ENCODE peak calls at places on chromosomes 12 and 14, in five cellular contexts. Q, X, V, R and W are unnamed samples.

GRCh38 chr12:11171953-11172675 is 1.1 kb downstream of the SMIM10L1 start:
- DNase-seq in Q (no peak), X (peak; percentile 38), V (no peak), R (peak; percentile 45), W (peak; percentile 38)

GRCh38 chr14:44846232-44846824 is 115.4 kb downstream of the KLHL28 start:
- DNase-seq in Q (no peak), X (peak; percentile 72), V (peak; percentile 14), R (peak; percentile 55), W (peak; percentile 19)

GRCh38 chr12:91766454-91766853 is 379.2 kb downstream of the BTG1 start:
- DNase-seq in Q (no peak), X (no peak), V (no peak), R (no peak), W (no peak)

GRCh38 chr12:109744991-109745942 is 31.6 kb downstream of the FAM222A start:
- DNase-seq in Q (no peak), X (peak; percentile 5), V (no peak), R (peak; percentile 39), W (no peak)

GRCh38 chr12:3724096-3724805 is 28.7 kb downstream of the CRACR2A start:
- DNase-seq in Q (no peak), X (no peak), V (no peak), R (no peak), W (no peak)

GRCh38 chr14:49189381-49189780 is 396.8 kb downstream of the RPS29 start:
- DNase-seq in Q (no peak), X (no peak), V (no peak), R (peak; percentile 1), W (no peak)

GRCh38 chr14:76923422-76924362 is 97.5 kb downstream of the LRRC74A start:
- DNase-seq in Q (no peak), X (no peak), V (no peak), R (no peak), W (no peak)

GRCh38 chr12:40853221-40853620 is 161.0 kb downstream of the CNTN1 start:
- DNase-seq in Q (no peak), X (no peak), V (no peak), R (no peak), W (no peak)

GRCh38 chr12:6735448-6736191 is 11.8 kb downstream of the COPS7A start:
- DNase-seq in Q (no peak), X (peak; percentile 72), V (peak; percentile 42), R (peak; percentile 57), W (peak; percentile 56)

GRCh38 chr12:106139422-106140141 is 828 bp upstream of the NUAK1 start:
- DNase-seq in Q (no peak), X (peak; percentile 69), V (peak; percentile 55), R (peak; percentile 88), W (peak; percentile 79)

GRCh38 chr12:107415834-107416233 is 269.8 kb upstream of the PWP1 start:
- DNase-seq in Q (no peak), X (no peak), V (no peak), R (peak; percentile 98), W (peak; percentile 97)

GRCh38 chr12:104083769-104084475 is 19.6 kb downstream of the HCFC2 start:
- DNase-seq in Q (no peak), X (no peak), V (no peak), R (no peak), W (no peak)

GRCh38 chr14:63650336-63650952 is 8.8 kb upstream of the WDR89 start:
- DNase-seq in Q (no peak), X (peak; percentile 51), V (no peak), R (no peak), W (no peak)

GRCh38 chr12:67701121-67701520 is 52.6 kb downstream of the DYRK2 start:
- DNase-seq in Q (no peak), X (no peak), V (no peak), R (peak; percentile 46), W (no peak)